ENCODE peak calls at places on chromosomes 6 and 20, in four cellular contexts. H, W, T and Y are unnamed samples.

GRCh38 chr20:3995067-3995748 is 20.1 kb downstream of the RNF24 start:
- DNase-seq in H (no peak), T (no peak), W (peak), Y (no peak)

GRCh38 chr20:62201173-62202082 is 18.6 kb downstream of the MTG2 start:
- DNase-seq in T (peak), W (no peak), H (no peak), Y (peak)

GRCh38 chr6:167588181-167588919 is 238.4 kb upstream of the AFDN start:
- DNase-seq in T (no peak), W (peak), H (peak), Y (no peak)

GRCh38 chr20:59391975-59392374 is 91.6 kb downstream of the EDN3 start:
- DNase-seq in W (no peak), H (no peak), T (no peak), Y (no peak)

GRCh38 chr20:63056236-63057132 is 49.7 kb upstream of the BHLHE23 start:
- DNase-seq in T (peak), H (peak), W (peak), Y (peak)

GRCh38 chr6:47179286-47179685 is 130.4 kb downstream of the TNFRSF21 start:
- DNase-seq in H (no peak), W (no peak), T (no peak), Y (no peak)

GRCh38 chr6:15715060-15715459 is 52.2 kb upstream of the DTNBP1 start:
- DNase-seq in H (no peak), W (no peak), T (no peak), Y (no peak)

GRCh38 chr20:59816146-59816743 is 117.2 kb downstream of the SYCP2 start:
- DNase-seq in H (no peak), T (no peak), W (peak), Y (no peak)

GRCh38 chr6:50145125-50145524 is 95.4 kb upstream of the DEFB112 start:
- DNase-seq in W (no peak), T (no peak), H (no peak), Y (no peak)

GRCh38 chr6:112231609-112232060 is 22.7 kb downstream of the LAMA4 start:
- DNase-seq in T (peak), W (no peak), H (no peak), Y (no peak)

GRCh38 chr6:170047813-170048212 is 243.1 kb downstream of the DLL1 start:
- DNase-seq in T (no peak), H (peak), W (no peak), Y (peak)